ENCODE peak calls at places on chromosome 21, in five cellular contexts. O is fibroblast of pulmonary artery, T is psoas muscle, R is sigmoid colon, X is fibroblast of lung. F is an unnamed sample.

GRCh38 chr21:45161039-45161945 is 86.9 kb downstream of the ADARB1 start:
- DNase-seq in O (no peak), T (no peak), R (peak), X (no peak), F (no peak)

GRCh38 chr21:38979271-38980196 is 173.8 kb downstream of the ETS2 start:
- DNase-seq in O (no peak), T (no peak), R (no peak), X (peak), F (no peak)

GRCh38 chr21:37402251-37402867 is 35.8 kb downstream of the DYRK1A start:
- DNase-seq in O (no peak), T (no peak), R (no peak), X (no peak), F (no peak)

GRCh38 chr21:46325073-46325912 is 1.3 kb downstream of the PCNT start:
- DNase-seq in O (peak), T (peak), R (peak), X (peak), F (peak)

GRCh38 chr21:27021801-27022200 is 54.9 kb upstream of the ADAMTS5 start:
- DNase-seq in O (no peak), T (no peak), R (no peak), X (no peak), F (no peak)

GRCh38 chr21:32083175-32083574 is 195.7 kb downstream of the MIS18A start:
- DNase-seq in O (peak), T (no peak), R (no peak), X (peak), F (no peak)

GRCh38 chr21:34606051-34606450 is 8.9 kb downstream of the RCAN1 start:
- DNase-seq in O (no peak), T (no peak), R (no peak), X (no peak), F (no peak)

GRCh38 chr21:14736672-14737071 is 190.6 kb upstream of the SAMSN1 start:
- DNase-seq in O (no peak), T (no peak), R (no peak), X (no peak), F (no peak)

GRCh38 chr21:46104104-46104503 is 6.2 kb downstream of the COL6A2 start:
- DNase-seq in O (no peak), T (no peak), R (no peak), X (no peak), F (no peak)

GRCh38 chr21:37986751-37987399 is 70.6 kb upstream of the KCNJ6 start:
- DNase-seq in O (no peak), T (no peak), R (no peak), X (no peak), F (no peak)

GRCh38 chr21:39385299-39386145 is 36.6 kb upstream of the HMGN1 start:
- DNase-seq in O (peak), T (peak), R (peak), X (peak), F (no peak)

GRCh38 chr21:46208761-46209721 is 19.5 kb downstream of the LSS start:
- DNase-seq in O (no peak), T (no peak), R (peak), X (no peak), F (no peak)

GRCh38 chr21:45624356-45624854 is 19.1 kb upstream of the PCBP3 start:
- DNase-seq in O (no peak), T (no peak), R (no peak), X (no peak), F (no peak)

GRCh38 chr21:39604951-39605350 is 7.8 kb upstream of the B3GALT5 start:
- DNase-seq in O (no peak), T (no peak), R (no peak), X (no peak), F (no peak)

GRCh38 chr21:31607791-31608190 is 51.7 kb upstream of the SOD1 start:
- DNase-seq in O (no peak), T (no peak), R (no peak), X (no peak), F (no peak)

GRCh38 chr21:14318598-14318997 is 64.3 kb downstream of the HSPA13 start:
- DNase-seq in O (no peak), T (no peak), R (no peak), X (no peak), F (no peak)

GRCh38 chr21:39802226-39802625 is 57.2 kb downstream of the IGSF5 start:
- DNase-seq in O (no peak), T (no peak), R (no peak), X (no peak), F (no peak)

GRCh38 chr21:25638634-25639166 is 358 bp upstream of the JAM2 start:
- DNase-seq in O (peak), T (no peak), R (no peak), X (peak), F (no peak)

GRCh38 chr21:14957836-14958235 is 107.0 kb downstream of the NRIP1 start:
- DNase-seq in O (no peak), T (no peak), R (no peak), X (no peak), F (no peak)

GRCh38 chr21:34674467-34674866 is 5.7 kb downstream of the CLIC6 start:
- DNase-seq in O (no peak), T (no peak), R (no peak), X (no peak), F (no peak)

GRCh38 chr21:36135391-36136094 is 664 bp downstream of the CBR3 start:
- DNase-seq in O (peak), T (peak), R (peak), X (peak), F (peak)

GRCh38 chr21:32347887-32348450 is 44.8 kb downstream of the URB1 start:
- DNase-seq in O (no peak), T (no peak), R (no peak), X (no peak), F (no peak)

DNA sequence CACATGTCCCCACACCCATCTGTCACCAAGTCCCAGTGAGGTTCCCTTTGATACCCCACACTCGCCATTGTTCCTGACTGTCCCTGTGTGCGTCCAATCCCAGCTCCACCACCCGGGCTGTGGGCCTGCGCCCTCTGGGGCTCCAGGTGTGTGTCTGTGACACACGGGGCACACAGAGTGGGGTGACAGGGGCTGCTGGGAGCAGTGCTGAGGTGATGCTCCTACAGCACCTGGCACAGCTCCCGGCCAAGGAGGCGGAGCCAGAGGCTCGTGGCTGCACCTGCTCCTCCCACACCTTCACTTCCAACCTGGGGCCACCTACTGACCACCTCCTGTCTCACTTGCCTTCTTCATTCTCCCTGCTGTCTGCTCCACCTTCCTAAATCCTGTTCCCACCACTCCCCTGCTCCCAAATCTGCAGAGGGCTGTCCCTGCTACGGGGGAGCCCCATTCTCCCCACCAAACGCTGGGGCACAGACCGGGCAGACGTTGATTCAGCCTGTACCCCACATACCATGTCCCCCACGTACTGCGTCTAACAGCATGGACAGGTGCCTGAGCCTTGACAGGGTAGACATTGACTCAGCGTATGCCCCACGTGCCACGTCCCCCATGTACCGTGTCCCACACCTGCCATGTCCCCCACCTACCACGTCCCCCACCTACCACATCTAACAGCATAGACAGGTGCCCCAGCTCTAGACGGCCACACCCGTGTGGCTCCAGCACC is 16.4 kb downstream of the WDR4 start:
- DNase-seq in O (no peak), T (no peak), R (no peak), X (no peak), F (no peak)
- TF ChIP-seq CTCF in O (no peak), T (no peak), R (no peak), X (no peak), F (no peak)

GRCh38 chr21:30268608-30269197 is 14.0 kb downstream of the KRTAP24-1 start:
- DNase-seq in O (peak), T (no peak), R (no peak), X (no peak), F (no peak)
- TF ChIP-seq CTCF in O (peak), T (no peak), R (no peak), X (no peak), F (peak)

GRCh38 chr21:29194342-29194741 is 63.9 kb downstream of the MAP3K7CL start:
- DNase-seq in O (no peak), T (no peak), R (no peak), X (no peak), F (no peak)

GRCh38 chr21:29193907-29194306 is 63.5 kb downstream of the MAP3K7CL start:
- DNase-seq in O (no peak), T (no peak), R (no peak), X (no peak), F (no peak)

GRCh38 chr21:29194847-29195246 is 64.4 kb downstream of the MAP3K7CL start:
- DNase-seq in O (no peak), T (no peak), R (no peak), X (no peak), F (no peak)

GRCh38 chr21:29196664-29197052 is 66.2 kb downstream of the MAP3K7CL start:
- DNase-seq in O (no peak), T (no peak), R (no peak), X (no peak), F (no peak)

DNA sequence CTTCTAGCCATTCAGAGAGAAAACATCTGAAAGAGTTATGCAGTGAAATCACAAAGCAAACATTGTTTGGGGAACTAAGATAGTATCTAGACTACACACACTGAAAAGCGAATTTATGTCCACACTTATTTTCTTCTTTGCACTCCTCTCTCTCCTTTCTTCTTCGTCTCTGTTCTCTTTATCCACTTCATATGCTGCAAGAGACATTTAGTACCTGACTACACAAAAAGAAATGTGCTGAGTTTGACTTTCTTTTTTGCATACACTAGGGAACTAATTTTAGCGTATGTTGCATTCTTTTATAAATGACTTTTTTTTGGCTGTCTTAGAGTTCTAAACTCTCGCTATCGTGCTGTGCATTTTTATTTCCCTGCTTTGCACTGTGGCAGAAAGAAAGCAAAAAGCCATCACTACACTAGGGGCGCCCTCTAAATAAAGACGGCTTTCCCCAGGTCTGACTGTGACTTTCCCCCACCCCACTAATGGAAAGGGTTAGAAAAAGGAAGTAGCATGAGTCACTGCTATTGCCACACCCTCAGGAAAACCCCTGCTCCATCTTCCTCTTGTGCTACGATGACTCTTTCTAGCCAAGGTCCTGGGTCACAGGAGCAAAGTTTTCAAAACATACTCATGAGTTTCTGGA is 65.7 kb downstream of the MAP3K7CL start:
- DNase-seq in O (peak), T (no peak), R (peak), X (peak), F (no peak)
- TF ChIP-seq CTCF in O (peak), T (no peak), R (no peak), X (peak), F (peak)

GRCh38 chr21:43657355-43658093 is 1.8 kb downstream of the HSF2BP start:
- DNase-seq in O (no peak), T (peak), R (no peak), X (no peak), F (no peak)

GRCh38 chr21:43658769-43659135 is 536 bp downstream of the HSF2BP start:
- DNase-seq in O (no peak), T (peak), R (no peak), X (no peak), F (no peak)

GRCh38 chr21:43654806-43655489 is 4.3 kb downstream of the HSF2BP start:
- DNase-seq in O (no peak), T (no peak), R (no peak), X (no peak), F (no peak)

GRCh38 chr21:43658094-43658725 is 1.1 kb downstream of the HSF2BP start:
- DNase-seq in O (no peak), T (no peak), R (no peak), X (no peak), F (no peak)

DNA sequence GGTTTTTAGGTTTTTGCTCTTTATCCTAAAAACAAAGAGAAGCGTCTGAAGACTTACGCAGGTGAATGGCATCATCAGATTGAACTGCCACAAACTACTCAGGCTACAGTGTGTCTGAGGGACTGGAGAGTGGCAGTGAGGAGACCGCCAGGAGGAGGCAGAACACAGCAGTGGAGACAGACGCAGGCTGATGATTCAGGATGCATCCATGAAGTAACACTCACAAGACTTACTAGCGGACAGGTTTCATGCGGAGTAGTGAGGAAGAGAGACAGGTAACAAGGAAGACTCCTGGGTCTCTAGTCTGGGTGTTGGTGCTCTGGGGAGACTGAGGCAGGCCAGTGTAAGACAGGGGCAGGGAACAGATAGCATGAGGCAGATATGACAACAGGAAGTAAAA is 5.7 kb downstream of the HSF2BP start:
- DNase-seq in O (no peak), T (no peak), R (no peak), X (no peak), F (no peak)
- TF ChIP-seq CTCF in O (no peak), T (no peak), R (no peak), X (no peak), F (no peak)